ENCODE peak calls at places on chromosome 15, in five cellular contexts. F, O, D, G and P are unnamed samples.

GRCh38 chr15:62391565-62392262 is 226.6 kb upstream of the C2CD4B start:
- DNase-seq in F (peak; percentile 63), O (peak; percentile 80), D (no peak), G (no peak), P (peak; percentile 83)

GRCh38 chr15:100090411-100090810 is 251.4 kb downstream of the ADAMTS17 start:
- DNase-seq in F (no peak), O (no peak), D (no peak), G (no peak), P (no peak)

GRCh38 chr15:27176785-27177406 is 205.9 kb downstream of the GABRG3 start:
- DNase-seq in F (no peak), O (no peak), D (no peak), G (no peak), P (no peak)

GRCh38 chr15:48046813-48047483 is 73.8 kb upstream of the SLC24A5 start:
- DNase-seq in F (no peak), O (peak; percentile 69), D (no peak), G (no peak), P (no peak)

GRCh38 chr15:79834496-79834895 is 62.3 kb downstream of the MTHFS start:
- DNase-seq in F (no peak), O (no peak), D (no peak), G (no peak), P (peak; percentile 35)

GRCh38 chr15:63250312-63250965 is 27.0 kb upstream of the APH1B start:
- DNase-seq in F (no peak), O (no peak), D (no peak), G (no peak), P (peak; percentile 17)

GRCh38 chr15:85379403-85380131 is 836 bp upstream of the AKAP13 start:
- DNase-seq in F (no peak), O (peak; percentile 59), D (no peak), G (no peak), P (peak; percentile 13)

GRCh38 chr15:84983711-84984110 is 2.1 kb downstream of the PDE8A start:
- DNase-seq in F (no peak), O (no peak), D (no peak), G (no peak), P (no peak)

GRCh38 chr15:36807134-36807764 is 227.8 kb downstream of the CDIN1 start:
- DNase-seq in F (no peak), O (peak; percentile 63), D (no peak), G (no peak), P (no peak)